ENCODE peak calls at places on chromosomes 16 and 17, in five cellular contexts. One of them, this sample, is unnamed.
A peak's percentile ranks its signal among the peaks of the same experiment; 100 is the strongest.

GRCh38 chr16:9102379-9102778 is 10.9 kb downstream of the HAPSTR1 start:
- DNase-seq in uterus: no peak
- DNase-seq in pancreas: no peak
- DNase-seq in Caco-2: no peak
- DNase-seq in spleen: no peak
- DNase-seq in this sample: no peak

GRCh38 chr17:42067371-42068180 is 17.2 kb upstream of the C17orf113 start:
- DNase-seq in Caco-2: peak; percentile 82
- DNase-seq in uterus: peak; percentile 62
- DNase-seq in spleen: peak; percentile 88
- DNase-seq in pancreas: peak; percentile 76
- DNase-seq in this sample: no peak

GRCh38 chr16:11224096-11224893 is 31.7 kb downstream of the SOCS1 start:
- DNase-seq in pancreas: no peak
- DNase-seq in uterus: peak; percentile 62
- DNase-seq in spleen: peak; percentile 97
- DNase-seq in Caco-2: peak; percentile 13
- DNase-seq in this sample: no peak

GRCh38 chr16:63066552-63066951 is 1030.3 kb upstream of the CDH8 start:
- DNase-seq in Caco-2: no peak
- DNase-seq in spleen: no peak
- DNase-seq in uterus: no peak
- DNase-seq in pancreas: no peak
- DNase-seq in this sample: no peak

GRCh38 chr16:85172465-85173071 is 60.3 kb upstream of the CIBAR2 start:
- DNase-seq in uterus: no peak
- DNase-seq in pancreas: peak; percentile 73
- DNase-seq in spleen: no peak
- DNase-seq in Caco-2: peak; percentile 49
- DNase-seq in this sample: no peak

GRCh38 chr17:45137561-45138305 is 2.2 kb downstream of the ACBD4 start:
- DNase-seq in pancreas: no peak
- DNase-seq in uterus: no peak
- DNase-seq in Caco-2: no peak
- DNase-seq in spleen: peak; percentile 70
- DNase-seq in this sample: no peak

GRCh38 chr17:19728114-19728495 is 11.7 kb upstream of the SLC47A2 start:
- DNase-seq in spleen: peak; percentile 85
- DNase-seq in Caco-2: no peak
- DNase-seq in pancreas: peak; percentile 77
- DNase-seq in uterus: peak; percentile 75
- DNase-seq in this sample: peak; percentile 54

GRCh38 chr17:72136692-72137550 is 16.1 kb downstream of the SOX9 start:
- DNase-seq in Caco-2: no peak
- DNase-seq in pancreas: no peak
- DNase-seq in spleen: no peak
- DNase-seq in uterus: no peak
- DNase-seq in this sample: no peak

GRCh38 chr16:89471225-89471624 is 19.1 kb downstream of the ANKRD11 start:
- DNase-seq in Caco-2: no peak
- DNase-seq in pancreas: no peak
- DNase-seq in uterus: no peak
- DNase-seq in spleen: peak; percentile 7
- DNase-seq in this sample: no peak

GRCh38 chr17:71342726-71343125 is 778.1 kb upstream of the SOX9 start:
- DNase-seq in pancreas: no peak
- DNase-seq in Caco-2: no peak
- DNase-seq in spleen: no peak
- DNase-seq in uterus: no peak
- DNase-seq in this sample: no peak

GRCh38 chr16:89200124-89200849 is at the start of gene SLC22A31:
- DNase-seq in spleen: peak; percentile 60
- DNase-seq in pancreas: peak; percentile 65
- DNase-seq in Caco-2: peak; percentile 60
- DNase-seq in uterus: no peak
- DNase-seq in this sample: no peak

GRCh38 chr17:68738044-68738443 is 136.9 kb upstream of the FAM20A start:
- DNase-seq in pancreas: no peak
- DNase-seq in uterus: peak; percentile 47
- DNase-seq in Caco-2: no peak
- DNase-seq in spleen: no peak
- DNase-seq in this sample: no peak

GRCh38 chr16:11253009-11253994 is 2.7 kb downstream of the SOCS1 start:
- DNase-seq in uterus: no peak
- DNase-seq in Caco-2: no peak
- DNase-seq in pancreas: no peak
- DNase-seq in spleen: no peak
- DNase-seq in this sample: no peak

GRCh38 chr16:57977418-57978069 is 6.6 kb upstream of the CNGB1 start:
- DNase-seq in Caco-2: no peak
- DNase-seq in spleen: no peak
- DNase-seq in uterus: no peak
- DNase-seq in pancreas: no peak
- DNase-seq in this sample: no peak

GRCh38 chr16:28085376-28086171 is 22.1 kb upstream of the GSG1L start:
- DNase-seq in Caco-2: no peak
- DNase-seq in pancreas: no peak
- DNase-seq in spleen: no peak
- DNase-seq in uterus: no peak
- DNase-seq in this sample: no peak

GRCh38 chr16:80274576-80275191 is 266.1 kb upstream of the DYNLRB2 start:
- DNase-seq in spleen: no peak
- DNase-seq in Caco-2: no peak
- DNase-seq in pancreas: no peak
- DNase-seq in uterus: no peak
- DNase-seq in this sample: no peak

GRCh38 chr17:75454193-75454592 is 2.2 kb upstream of the TMEM94 start:
- DNase-seq in uterus: no peak
- DNase-seq in Caco-2: no peak
- DNase-seq in spleen: no peak
- DNase-seq in pancreas: no peak
- DNase-seq in this sample: no peak

GRCh38 chr17:69434164-69434579 is 19.7 kb downstream of the MAP2K6 start:
- DNase-seq in pancreas: peak; percentile 11
- DNase-seq in Caco-2: no peak
- DNase-seq in uterus: no peak
- DNase-seq in spleen: no peak
- DNase-seq in this sample: no peak

GRCh38 chr17:49582789-49583188 is 7.1 kb downstream of the NXPH3 start:
- DNase-seq in spleen: no peak
- DNase-seq in pancreas: no peak
- DNase-seq in Caco-2: no peak
- DNase-seq in uterus: no peak
- DNase-seq in this sample: no peak

GRCh38 chr17:79064026-79064425 is 10.6 kb upstream of the ENGASE start:
- DNase-seq in pancreas: no peak
- DNase-seq in uterus: no peak
- DNase-seq in spleen: peak; percentile 33
- DNase-seq in Caco-2: no peak
- DNase-seq in this sample: no peak

GRCh38 chr17:57862990-57863667 is 13.3 kb upstream of the MRPS23 start:
- DNase-seq in pancreas: no peak
- DNase-seq in spleen: no peak
- DNase-seq in uterus: peak; percentile 53
- DNase-seq in Caco-2: no peak
- DNase-seq in this sample: no peak

GRCh38 chr17:57861000-57861736 is 11.3 kb upstream of the MRPS23 start:
- DNase-seq in pancreas: peak; percentile 77
- DNase-seq in spleen: peak; percentile 91
- DNase-seq in uterus: peak; percentile 66
- DNase-seq in Caco-2: peak; percentile 76
- DNase-seq in this sample: no peak

GRCh38 chr17:57861737-57862409 is 12.0 kb upstream of the MRPS23 start:
- DNase-seq in uterus: peak; percentile 75
- DNase-seq in spleen: peak; percentile 85
- DNase-seq in Caco-2: peak; percentile 69
- DNase-seq in pancreas: peak; percentile 65
- DNase-seq in this sample: no peak

GRCh38 chr17:57864273-57864672 is 14.4 kb upstream of the MRPS23 start:
- DNase-seq in spleen: no peak
- DNase-seq in Caco-2: no peak
- DNase-seq in uterus: peak; percentile 10
- DNase-seq in pancreas: no peak
- DNase-seq in this sample: no peak

GRCh38 chr17:57862410-57862989 is 12.7 kb upstream of the MRPS23 start:
- DNase-seq in uterus: peak; percentile 38
- DNase-seq in Caco-2: no peak
- DNase-seq in pancreas: no peak
- DNase-seq in spleen: no peak
- DNase-seq in this sample: no peak
- H3K4me3 ChIP-seq in uterus: peak overlapping the region; percentile 29
- H3K4me3 ChIP-seq in Caco-2: peak overlapping the region; percentile 38
- H3K4me3 ChIP-seq in pancreas: no peak overlapping the region
- H3K4me3 ChIP-seq in spleen: no peak overlapping the region
- H3K4me3 ChIP-seq in this sample: no peak overlapping the region

GRCh38 chr17:82063424-82064415 is 1.9 kb downstream of the DUS1L start:
- DNase-seq in Caco-2: no peak
- DNase-seq in uterus: no peak
- DNase-seq in spleen: peak; percentile 46
- DNase-seq in pancreas: no peak
- DNase-seq in this sample: peak; percentile 34
- H3K4me3 ChIP-seq in Caco-2: peak overlapping the region; percentile 59
- H3K4me3 ChIP-seq in uterus: no peak overlapping the region
- H3K4me3 ChIP-seq in spleen: no peak overlapping the region
- H3K4me3 ChIP-seq in pancreas: no peak overlapping the region
- H3K4me3 ChIP-seq in this sample: peak overlapping the region; percentile 74

GRCh38 chr17:55282379-55282702 is 17.6 kb downstream of the HLF start:
- DNase-seq in pancreas: no peak
- DNase-seq in spleen: no peak
- DNase-seq in Caco-2: no peak
- DNase-seq in uterus: no peak
- DNase-seq in this sample: no peak

GRCh38 chr17:55285340-55286301 is 20.9 kb downstream of the HLF start:
- DNase-seq in uterus: peak; percentile 99
- DNase-seq in pancreas: peak; percentile 65
- DNase-seq in spleen: no peak
- DNase-seq in Caco-2: peak; percentile 75
- DNase-seq in this sample: peak; percentile 78

GRCh38 chr17:55283256-55283965 is 18.7 kb downstream of the HLF start:
- DNase-seq in spleen: no peak
- DNase-seq in uterus: peak; percentile 45
- DNase-seq in Caco-2: no peak
- DNase-seq in pancreas: no peak
- DNase-seq in this sample: no peak

GRCh38 chr17:55284944-55285339 is 20.2 kb downstream of the HLF start:
- DNase-seq in Caco-2: no peak
- DNase-seq in uterus: no peak
- DNase-seq in spleen: no peak
- DNase-seq in pancreas: no peak
- DNase-seq in this sample: no peak

GRCh38 chr17:55284001-55284884 is 19.5 kb downstream of the HLF start:
- DNase-seq in spleen: no peak
- DNase-seq in pancreas: no peak
- DNase-seq in Caco-2: peak; percentile 35
- DNase-seq in uterus: no peak
- DNase-seq in this sample: no peak
- H3K4me3 ChIP-seq in spleen: no peak overlapping the region
- H3K4me3 ChIP-seq in pancreas: no peak overlapping the region
- H3K4me3 ChIP-seq in Caco-2: no peak overlapping the region
- H3K4me3 ChIP-seq in uterus: no peak overlapping the region
- H3K4me3 ChIP-seq in this sample: no peak overlapping the region

DNA sequence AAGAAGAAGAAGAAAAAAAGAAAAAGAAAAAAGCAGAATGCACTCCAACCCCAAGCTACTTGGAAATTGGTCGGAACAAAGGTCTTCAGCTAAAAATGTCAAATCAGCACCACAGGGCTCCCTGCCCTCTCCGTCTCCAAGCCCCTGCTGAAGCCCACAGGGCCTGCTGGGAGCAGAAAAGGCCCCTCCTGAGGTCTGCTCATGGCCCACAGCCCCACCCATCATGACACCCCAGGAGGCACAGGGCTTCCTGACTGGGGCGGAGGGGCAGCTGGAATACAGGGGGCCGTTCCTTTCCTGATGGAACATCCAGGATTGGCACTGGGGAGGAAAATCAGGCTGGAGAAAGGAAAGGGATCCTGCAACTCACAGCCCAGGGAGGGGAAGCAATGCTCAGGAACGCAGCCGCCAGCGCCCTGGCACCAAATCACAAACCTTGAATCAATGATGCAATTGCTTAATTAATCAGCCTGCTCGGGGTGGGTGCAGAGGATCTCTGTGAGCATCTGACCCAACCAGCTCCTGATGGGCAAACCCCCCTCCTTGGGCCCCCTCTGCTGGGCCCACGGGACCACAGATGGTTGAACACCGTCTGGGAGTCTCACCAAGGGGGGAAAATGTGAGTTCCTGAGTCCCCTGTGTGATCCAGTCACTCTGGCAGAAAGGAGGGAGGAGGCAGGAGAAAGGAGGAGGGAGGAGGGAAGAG is 155.5 kb downstream of the ZNF423 start:
- DNase-seq in spleen: no peak
- DNase-seq in pancreas: no peak
- DNase-seq in Caco-2: no peak
- DNase-seq in uterus: peak; percentile 75
- DNase-seq in this sample: no peak
- H3K4me3 ChIP-seq in spleen: no peak overlapping the region
- H3K4me3 ChIP-seq in pancreas: no peak overlapping the region
- H3K4me3 ChIP-seq in Caco-2: no peak overlapping the region
- H3K4me3 ChIP-seq in uterus: no peak overlapping the region
- H3K4me3 ChIP-seq in this sample: no peak overlapping the region

GRCh38 chr17:39306509-39307212 is 80.9 kb upstream of the STAC2 start:
- DNase-seq in Caco-2: no peak
- DNase-seq in uterus: no peak
- DNase-seq in spleen: no peak
- DNase-seq in pancreas: no peak
- DNase-seq in this sample: no peak
- H3K4me3 ChIP-seq in Caco-2: no peak overlapping the region
- H3K4me3 ChIP-seq in uterus: no peak overlapping the region
- H3K4me3 ChIP-seq in spleen: no peak overlapping the region
- H3K4me3 ChIP-seq in pancreas: no peak overlapping the region
- H3K4me3 ChIP-seq in this sample: no peak overlapping the region

GRCh38 chr17:17400566-17401184 is 76.1 kb upstream of the MED9 start:
- DNase-seq in pancreas: no peak
- DNase-seq in Caco-2: no peak
- DNase-seq in uterus: no peak
- DNase-seq in spleen: no peak
- DNase-seq in this sample: no peak

GRCh38 chr17:17406225-17406624 is 70.6 kb upstream of the MED9 start:
- DNase-seq in Caco-2: peak; percentile 46
- DNase-seq in spleen: no peak
- DNase-seq in uterus: no peak
- DNase-seq in pancreas: no peak
- DNase-seq in this sample: peak; percentile 50

GRCh38 chr17:17402558-17402957 is 74.2 kb upstream of the MED9 start:
- DNase-seq in pancreas: no peak
- DNase-seq in uterus: no peak
- DNase-seq in spleen: no peak
- DNase-seq in Caco-2: no peak
- DNase-seq in this sample: no peak

GRCh38 chr17:17401271-17401781 is 75.5 kb upstream of the MED9 start:
- DNase-seq in uterus: no peak
- DNase-seq in pancreas: no peak
- DNase-seq in Caco-2: peak; percentile 13
- DNase-seq in spleen: no peak
- DNase-seq in this sample: no peak

GRCh38 chr17:17403899-17404576 is 72.8 kb upstream of the MED9 start:
- DNase-seq in uterus: no peak
- DNase-seq in spleen: peak; percentile 93
- DNase-seq in Caco-2: no peak
- DNase-seq in pancreas: no peak
- DNase-seq in this sample: no peak
- H3K4me3 ChIP-seq in uterus: no peak overlapping the region
- H3K4me3 ChIP-seq in spleen: no peak overlapping the region
- H3K4me3 ChIP-seq in Caco-2: no peak overlapping the region
- H3K4me3 ChIP-seq in pancreas: no peak overlapping the region
- H3K4me3 ChIP-seq in this sample: no peak overlapping the region